ENCODE peak calls at places on chromosomes 7 and 10, in five cellular contexts. V is upper lobe of left lung, R is cardiac muscle cell, P is GM12878, B is kidney. X is an unnamed sample.

GRCh38 chr10:109126541-109126940 is 796.8 kb downstream of the XPNPEP1 start:
- DNase-seq in V (no peak), R (no peak), P (no peak), B (no peak), X (no peak)

GRCh38 chr7:26440993-26441636 is 149.5 kb downstream of the SNX10 start:
- DNase-seq in V (no peak), P (no peak), R (no peak), B (no peak), X (peak; percentile 20)

GRCh38 chr10:16995867-16996529 is 133.6 kb downstream of the CUBN start:
- DNase-seq in R (peak; percentile 85), B (no peak), V (no peak), P (no peak), X (no peak)

GRCh38 chr10:9342865-9343450 is 1288.5 kb downstream of the GATA3 start:
- DNase-seq in P (no peak), B (no peak), V (no peak), R (peak; percentile 56), X (peak; percentile 25)

GRCh38 chr7:151261534-151261933 is 13.0 kb upstream of the SMARCD3 start:
- DNase-seq in B (peak; percentile 77), R (peak; percentile 52), V (no peak), P (no peak), X (no peak)

GRCh38 chr7:31051598-31052503 is at the start of gene ADCYAP1R1:
- DNase-seq in P (no peak), V (peak; percentile 85), R (no peak), B (no peak), X (no peak)

GRCh38 chr10:63795461-63795860 is 274.3 kb downstream of the REEP3 start:
- DNase-seq in B (no peak), P (no peak), R (no peak), V (no peak), X (no peak)

GRCh38 chr10:113959383-113959760 is 84.3 kb upstream of the ADRB1 start:
- DNase-seq in R (no peak), P (no peak), V (no peak), B (no peak), X (no peak)

GRCh38 chr10:14560274-14560673 is 214.4 kb downstream of the FAM107B start:
- DNase-seq in R (peak; percentile 25), B (no peak), V (no peak), P (no peak), X (peak; percentile 61)

GRCh38 chr10:95655571-95656290 is 780 bp downstream of the ALDH18A1 start:
- DNase-seq in V (no peak), P (peak; percentile 15), B (no peak), R (peak; percentile 35), X (no peak)

GRCh38 chr7:92904292-92905131 is 68.1 kb upstream of the CDK6 start:
- DNase-seq in P (peak; percentile 84), V (no peak), B (no peak), R (peak; percentile 84), X (no peak)

GRCh38 chr7:93374345-93374940 is 142.3 kb downstream of the VPS50 start:
- DNase-seq in P (no peak), B (no peak), R (peak; percentile 58), V (no peak), X (no peak)

GRCh38 chr7:108454674-108455523 is 1.3 kb downstream of the NRCAM start:
- DNase-seq in V (peak; percentile 85), P (no peak), B (peak; percentile 72), R (peak; percentile 66), X (peak; percentile 18)

GRCh38 chr7:17315974-17316373 is 17.5 kb downstream of the AHR start:
- DNase-seq in R (no peak), B (no peak), P (no peak), V (no peak), X (no peak)

GRCh38 chr10:47152861-47153349 is 147.1 kb upstream of the GDF10 start:
- DNase-seq in P (no peak), V (no peak), B (no peak), R (peak; percentile 36), X (no peak)

GRCh38 chr10:126892873-126893175 is 12.4 kb upstream of the DOCK1 start:
- DNase-seq in V (peak; percentile 46), R (no peak), B (no peak), P (no peak), X (no peak)

GRCh38 chr7:8157296-8157695 is 104.7 kb downstream of the ICA1 start:
- DNase-seq in B (no peak), R (no peak), V (no peak), P (no peak), X (no peak)

GRCh38 chr10:21724020-21724589 is 190.1 kb downstream of the MLLT10 start:
- DNase-seq in P (no peak), B (no peak), R (peak; percentile 50), V (no peak), X (no peak)

GRCh38 chr10:52383088-52383487 is 69.0 kb downstream of the DKK1 start:
- DNase-seq in P (no peak), R (no peak), B (no peak), V (no peak), X (no peak)

GRCh38 chr7:27212587-27213149 is 12.8 kb upstream of the HOXA13 start:
- DNase-seq in B (no peak), R (no peak), P (no peak), V (no peak), X (no peak)

GRCh38 chr7:348962-349755 is 59.2 kb downstream of the FOXL3 start:
- DNase-seq in P (no peak), V (peak; percentile 86), R (no peak), B (no peak), X (no peak)

GRCh38 chr7:99030145-99030856 is 113.6 kb downstream of the SMURF1 start:
- DNase-seq in V (no peak), P (no peak), R (no peak), B (no peak), X (no peak)

GRCh38 chr7:99028261-99028971 is 115.5 kb downstream of the SMURF1 start:
- DNase-seq in P (no peak), B (no peak), R (no peak), V (no peak), X (no peak)

GRCh38 chr7:99027241-99027640 is 116.7 kb downstream of the SMURF1 start:
- DNase-seq in V (no peak), P (no peak), B (no peak), R (peak; percentile 80), X (no peak)

GRCh38 chr7:99029481-99030144 is 114.3 kb downstream of the SMURF1 start:
- DNase-seq in B (no peak), P (no peak), V (no peak), R (peak; percentile 34), X (no peak)

DNA sequence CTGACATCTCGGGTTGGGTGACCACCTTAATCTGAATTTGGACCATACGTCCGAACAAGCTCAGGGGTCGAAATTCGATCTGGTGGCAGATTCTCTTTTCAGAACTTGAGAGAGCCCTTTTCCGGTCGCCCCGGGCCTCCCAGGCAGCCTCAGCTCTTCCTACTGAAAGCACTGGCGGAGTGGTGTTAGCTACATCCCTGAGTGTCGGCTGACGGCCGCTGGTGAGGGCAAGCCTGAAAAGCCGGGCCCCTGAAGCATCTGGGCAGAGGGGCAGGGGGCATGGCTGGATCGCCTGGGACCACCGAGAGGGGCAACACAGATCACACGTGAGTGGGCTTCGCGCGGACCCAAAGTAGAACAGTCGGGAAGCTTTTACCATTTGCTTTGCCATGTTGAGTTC is 116.1 kb downstream of the SMURF1 start:
- DNase-seq in B (no peak), P (no peak), V (no peak), R (no peak), X (no peak)
- H3K36me3 ChIP-seq in B (peaks cover 43% of the 10 kb centered on the region), P (peaks cover 19% of the 10 kb centered on the region), V (peaks cover 53% of the 10 kb centered on the region), R (peaks cover 41% of the 10 kb centered on the region), X (peaks cover 43% of the 10 kb centered on the region)

DNA sequence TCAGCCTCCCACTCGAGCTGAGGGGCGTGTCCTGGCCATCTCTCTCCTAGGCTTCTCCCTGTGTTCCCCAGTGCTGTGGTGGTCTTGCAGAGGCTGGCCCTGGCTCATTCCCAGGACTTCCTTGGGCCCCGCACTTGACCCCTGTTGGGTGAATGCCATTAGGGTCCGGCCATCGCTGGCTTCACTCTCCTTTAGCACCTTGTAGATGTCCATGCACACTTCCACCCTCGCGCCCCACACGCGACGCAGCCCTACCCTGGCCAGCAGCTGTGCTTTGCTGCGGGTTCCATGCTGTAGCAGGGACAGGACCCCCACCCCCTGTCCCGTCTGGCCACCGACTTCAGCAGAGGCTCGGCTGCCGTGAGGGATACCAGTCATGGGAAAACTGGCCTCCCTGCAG is 46.3 kb downstream of the PITRM1 start:
- DNase-seq in B (no peak), P (no peak), V (no peak), R (no peak), X (no peak)
- H3K36me3 ChIP-seq in B (peaks cover 10% of the 10 kb centered on the region), P (peaks cover 39% of the 10 kb centered on the region), V (peaks cover 11% of the 10 kb centered on the region), R (peaks cover 57% of the 10 kb centered on the region), X (peaks cover 75% of the 10 kb centered on the region)

DNA sequence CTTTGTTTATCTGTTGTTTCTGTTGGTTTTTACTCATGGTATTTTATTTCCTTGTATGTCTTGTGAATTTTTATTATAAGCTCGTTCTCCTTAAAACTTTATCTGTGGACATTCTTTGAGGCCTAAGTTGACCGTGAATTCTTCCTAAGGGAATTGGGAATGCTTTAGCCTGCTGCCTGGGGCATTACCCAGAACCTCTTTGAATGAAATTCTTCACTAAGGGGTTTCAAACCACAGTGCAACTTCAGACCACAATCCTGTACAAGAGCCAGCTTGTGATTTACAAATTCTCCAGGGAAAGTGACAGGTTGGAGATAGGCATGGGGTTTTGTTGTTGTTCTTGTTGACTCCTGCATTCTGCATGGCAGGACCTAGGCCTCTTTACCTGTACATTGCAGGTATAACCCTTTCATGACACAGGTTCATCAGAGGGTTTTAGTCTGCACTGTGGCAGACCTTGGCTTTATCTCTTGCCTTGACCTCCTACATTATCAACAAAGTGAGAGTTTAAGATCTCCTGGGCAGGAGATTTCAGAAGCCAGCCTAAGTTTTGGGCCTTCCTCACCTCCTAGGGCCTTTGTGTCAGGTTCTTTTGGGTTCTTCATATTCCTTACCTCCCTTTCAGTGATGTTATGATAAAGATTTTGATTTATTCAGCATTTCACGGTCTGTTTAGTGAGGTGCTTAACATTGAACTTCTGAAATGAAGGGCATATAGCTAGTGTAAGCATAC is 70.2 kb downstream of the ABCC2 start:
- DNase-seq in B (no peak), R (peak; percentile 40), V (no peak), P (no peak), X (no peak)
- H3K36me3 ChIP-seq in B (peaks cover 20% of the 10 kb centered on the region), R (no peaks in the 10 kb centered on the region), V (no peaks in the 10 kb centered on the region), P (no peaks in the 10 kb centered on the region), X (no peaks in the 10 kb centered on the region)

DNA sequence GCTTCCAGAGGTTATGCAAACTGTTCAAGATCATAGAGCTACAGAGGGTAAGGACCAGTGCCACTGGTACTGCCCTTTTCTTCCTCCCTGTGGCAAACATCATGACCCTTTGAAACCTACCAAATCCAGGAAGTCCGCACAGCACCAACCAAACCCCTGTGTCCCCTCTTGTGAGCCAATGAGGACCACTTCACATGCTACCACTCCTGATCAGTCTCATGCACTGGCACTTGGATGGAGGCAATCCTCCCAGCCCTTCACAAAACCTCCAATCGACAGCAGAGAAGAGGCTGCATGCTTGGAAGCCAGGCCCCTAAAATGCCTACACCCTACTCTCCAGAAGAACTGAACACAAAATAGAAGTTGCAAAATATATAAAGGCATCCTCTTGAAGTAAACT is 248.0 kb downstream of the TNS3 start:
- DNase-seq in P (no peak), V (no peak), B (no peak), R (no peak), X (no peak)
- H3K36me3 ChIP-seq in P (no peaks in the 10 kb centered on the region), V (no peaks in the 10 kb centered on the region), B (peaks cover 23% of the 10 kb centered on the region), R (no peaks in the 10 kb centered on the region), X (peaks cover 4% of the 10 kb centered on the region)

DNA sequence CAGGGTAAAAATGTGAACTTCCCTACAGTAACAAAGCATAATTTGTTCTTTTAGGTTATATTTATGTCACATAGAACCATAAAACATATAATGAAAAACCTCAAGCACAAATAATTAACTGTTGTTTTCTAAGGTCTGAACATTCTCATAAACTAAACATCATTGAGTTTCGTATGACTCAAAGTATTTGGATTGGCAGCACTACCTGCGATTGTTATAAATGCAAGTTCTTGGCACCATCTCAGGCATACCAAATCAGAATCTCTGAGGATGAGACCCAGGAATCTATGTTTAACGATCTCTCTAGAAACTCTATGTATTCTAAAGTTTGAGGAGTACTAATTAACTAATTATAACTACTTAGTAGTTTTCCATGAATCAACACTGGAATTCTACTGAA is 22.5 kb downstream of the ORC5 start:
- DNase-seq in P (no peak), B (no peak), V (no peak), R (no peak), X (no peak)
- H3K36me3 ChIP-seq in P (peaks cover 28% of the 10 kb centered on the region), B (peaks cover 23% of the 10 kb centered on the region), V (peaks cover 18% of the 10 kb centered on the region), R (peaks cover 12% of the 10 kb centered on the region), X (peaks cover 57% of the 10 kb centered on the region)